ENCODE peak calls at places on chromosomes 3 and 15, in five cellular contexts. One of them, this sample, is unnamed.

GRCh38 chr15:38128389-38128788 is 124.2 kb upstream of the SPRED1 start:
- DNase-seq in D721Med: no peak
- DNase-seq in COLO829: no peak
- DNase-seq in central memory CD4-positive, alpha-beta T cell: no peak
- DNase-seq in NCI-H2081: no peak
- DNase-seq in this sample: no peak

GRCh38 chr15:41659190-41659589 is 1.0 kb upstream of the MGA start:
- DNase-seq in D721Med: no peak
- DNase-seq in COLO829: no peak
- DNase-seq in central memory CD4-positive, alpha-beta T cell: no peak
- DNase-seq in NCI-H2081: no peak
- DNase-seq in this sample: no peak

GRCh38 chr15:68404056-68404798 is 27.7 kb downstream of the ITGA11 start:
- DNase-seq in NCI-H2081: no peak
- DNase-seq in COLO829: no peak
- DNase-seq in central memory CD4-positive, alpha-beta T cell: no peak
- DNase-seq in D721Med: no peak
- DNase-seq in this sample: no peak

GRCh38 chr3:21645121-21645897 is 105.7 kb downstream of the ZNF385D start:
- DNase-seq in central memory CD4-positive, alpha-beta T cell: no peak
- DNase-seq in NCI-H2081: no peak
- DNase-seq in D721Med: no peak
- DNase-seq in COLO829: no peak
- DNase-seq in this sample: no peak

GRCh38 chr15:85997618-85998017 is 82.1 kb upstream of the AGBL1 start:
- DNase-seq in D721Med: no peak
- DNase-seq in COLO829: no peak
- DNase-seq in central memory CD4-positive, alpha-beta T cell: no peak
- DNase-seq in NCI-H2081: no peak
- DNase-seq in this sample: no peak

GRCh38 chr3:193783166-193783896 is 190.3 kb downstream of the OPA1 start:
- DNase-seq in NCI-H2081: no peak
- DNase-seq in D721Med: no peak
- DNase-seq in COLO829: no peak
- DNase-seq in central memory CD4-positive, alpha-beta T cell: no peak
- DNase-seq in this sample: no peak

GRCh38 chr3:114552527-114552812 is 258.6 kb downstream of the TIGIT start:
- DNase-seq in D721Med: no peak
- DNase-seq in COLO829: no peak
- DNase-seq in NCI-H2081: no peak
- DNase-seq in central memory CD4-positive, alpha-beta T cell: no peak
- DNase-seq in this sample: no peak

GRCh38 chr3:14997941-14998340 is 50.6 kb downstream of the NR2C2 start:
- DNase-seq in COLO829: no peak
- DNase-seq in D721Med: no peak
- DNase-seq in NCI-H2081: no peak
- DNase-seq in central memory CD4-positive, alpha-beta T cell: no peak
- DNase-seq in this sample: no peak

GRCh38 chr3:196988241-196989029 is 19.8 kb upstream of the PIGZ start:
- DNase-seq in central memory CD4-positive, alpha-beta T cell: no peak
- DNase-seq in NCI-H2081: peak
- DNase-seq in COLO829: no peak
- DNase-seq in D721Med: no peak
- DNase-seq in this sample: no peak

GRCh38 chr3:169668957-169669681 is 5.6 kb upstream of the MECOM start:
- DNase-seq in central memory CD4-positive, alpha-beta T cell: no peak
- DNase-seq in NCI-H2081: peak
- DNase-seq in COLO829: no peak
- DNase-seq in D721Med: no peak
- DNase-seq in this sample: no peak

GRCh38 chr3:55327131-55327920 is 159.8 kb downstream of the WNT5A start:
- DNase-seq in COLO829: no peak
- DNase-seq in NCI-H2081: no peak
- DNase-seq in central memory CD4-positive, alpha-beta T cell: no peak
- DNase-seq in D721Med: no peak
- DNase-seq in this sample: no peak

GRCh38 chr3:13492048-13492447 is 11.9 kb downstream of the HDAC11 start:
- DNase-seq in central memory CD4-positive, alpha-beta T cell: no peak
- DNase-seq in COLO829: no peak
- DNase-seq in D721Med: no peak
- DNase-seq in NCI-H2081: no peak
- DNase-seq in this sample: no peak

GRCh38 chr3:64651286-64651685 is 36.5 kb downstream of the ADAMTS9 start:
- DNase-seq in central memory CD4-positive, alpha-beta T cell: no peak
- DNase-seq in NCI-H2081: no peak
- DNase-seq in D721Med: no peak
- DNase-seq in COLO829: no peak
- DNase-seq in this sample: no peak